ENCODE peak calls at places on chromosomes 2 and 18, in seven cellular contexts. One of them, this sample, is unnamed. For H3K27me3, the result is how much of the 10 kb centered on the place peaks cover.

GRCh38 chr18:31819106-31819924 is 58.6 kb upstream of the SLC25A52 start:
- DNase-seq in K562: peak
- DNase-seq in tibial nerve: no peak
- DNase-seq in IMR-90: peak
- DNase-seq in left ventricle myocardium inferior: no peak
- DNase-seq in upper lobe of right lung: no peak
- DNase-seq in uterus: no peak
- DNase-seq in this sample: peak

GRCh38 chr18:62957885-62958472 is 242.6 kb downstream of the PHLPP1 start:
- DNase-seq in K562: peak
- DNase-seq in upper lobe of right lung: no peak
- DNase-seq in IMR-90: peak
- DNase-seq in left ventricle myocardium inferior: no peak
- DNase-seq in uterus: no peak
- DNase-seq in tibial nerve: no peak
- DNase-seq in this sample: peak

GRCh38 chr2:99803846-99804245 is 314.0 kb upstream of the REV1 start:
- DNase-seq in tibial nerve: no peak
- DNase-seq in upper lobe of right lung: no peak
- DNase-seq in K562: no peak
- DNase-seq in left ventricle myocardium inferior: no peak
- DNase-seq in uterus: no peak
- DNase-seq in IMR-90: no peak
- DNase-seq in this sample: no peak

GRCh38 chr2:223870840-223871618 is 33.6 kb upstream of the AP1S3 start:
- DNase-seq in IMR-90: no peak
- DNase-seq in K562: no peak
- DNase-seq in uterus: no peak
- DNase-seq in left ventricle myocardium inferior: no peak
- DNase-seq in tibial nerve: no peak
- DNase-seq in upper lobe of right lung: no peak
- DNase-seq in this sample: no peak

GRCh38 chr2:69570474-69570873 is 73.1 kb downstream of the AAK1 start:
- DNase-seq in IMR-90: no peak
- DNase-seq in tibial nerve: no peak
- DNase-seq in K562: no peak
- DNase-seq in upper lobe of right lung: no peak
- DNase-seq in left ventricle myocardium inferior: no peak
- DNase-seq in uterus: no peak
- DNase-seq in this sample: no peak

GRCh38 chr2:54899576-54900200 is 150.6 kb downstream of the RTN4 start:
- DNase-seq in uterus: peak
- DNase-seq in left ventricle myocardium inferior: no peak
- DNase-seq in upper lobe of right lung: no peak
- DNase-seq in IMR-90: peak
- DNase-seq in K562: peak
- DNase-seq in tibial nerve: no peak
- DNase-seq in this sample: peak

GRCh38 chr2:176419591-176420071 is 150.4 kb downstream of the MTX2 start:
- DNase-seq in uterus: no peak
- DNase-seq in tibial nerve: no peak
- DNase-seq in left ventricle myocardium inferior: no peak
- DNase-seq in upper lobe of right lung: no peak
- DNase-seq in IMR-90: peak
- DNase-seq in K562: no peak
- DNase-seq in this sample: peak

GRCh38 chr2:121004950-121005349 is 269.3 kb downstream of the GLI2 start:
- DNase-seq in upper lobe of right lung: no peak
- DNase-seq in tibial nerve: no peak
- DNase-seq in K562: no peak
- DNase-seq in left ventricle myocardium inferior: no peak
- DNase-seq in IMR-90: no peak
- DNase-seq in uterus: no peak
- DNase-seq in this sample: no peak

GRCh38 chr2:95025406-95026319 is at the start of gene MAL:
- DNase-seq in IMR-90: no peak
- DNase-seq in upper lobe of right lung: no peak
- DNase-seq in K562: no peak
- DNase-seq in left ventricle myocardium inferior: no peak
- DNase-seq in uterus: no peak
- DNase-seq in tibial nerve: no peak
- DNase-seq in this sample: no peak

GRCh38 chr2:216804357-216805350 is 55.2 kb downstream of the TNP1 start:
- DNase-seq in left ventricle myocardium inferior: peak
- DNase-seq in K562: no peak
- DNase-seq in IMR-90: peak
- DNase-seq in tibial nerve: no peak
- DNase-seq in uterus: no peak
- DNase-seq in upper lobe of right lung: no peak
- DNase-seq in this sample: no peak

GRCh38 chr2:56185101-56185581 is 1.4 kb downstream of the CCDC85A start:
- DNase-seq in left ventricle myocardium inferior: peak
- DNase-seq in IMR-90: no peak
- DNase-seq in K562: no peak
- DNase-seq in upper lobe of right lung: peak
- DNase-seq in tibial nerve: no peak
- DNase-seq in uterus: no peak
- DNase-seq in this sample: no peak

GRCh38 chr2:8550932-8551621 is 130.8 kb upstream of the ID2 start:
- DNase-seq in upper lobe of right lung: no peak
- DNase-seq in uterus: peak
- DNase-seq in tibial nerve: no peak
- DNase-seq in IMR-90: no peak
- DNase-seq in left ventricle myocardium inferior: no peak
- DNase-seq in K562: no peak
- DNase-seq in this sample: no peak

GRCh38 chr2:159879061-159879604 is 81.1 kb upstream of the CD302 start:
- DNase-seq in tibial nerve: no peak
- DNase-seq in IMR-90: peak
- DNase-seq in upper lobe of right lung: no peak
- DNase-seq in K562: no peak
- DNase-seq in left ventricle myocardium inferior: no peak
- DNase-seq in uterus: peak
- DNase-seq in this sample: peak

GRCh38 chr2:111117666-111118454 is 2.9 kb upstream of the BCL2L11 start:
- DNase-seq in K562: no peak
- DNase-seq in IMR-90: peak
- DNase-seq in uterus: peak
- DNase-seq in left ventricle myocardium inferior: peak
- DNase-seq in tibial nerve: no peak
- DNase-seq in upper lobe of right lung: no peak
- DNase-seq in this sample: peak
- H3K27me3 ChIP-seq in K562: under half
- H3K27me3 ChIP-seq in IMR-90: under half
- H3K27me3 ChIP-seq in uterus: under half
- H3K27me3 ChIP-seq in left ventricle myocardium inferior: half or more
- H3K27me3 ChIP-seq in tibial nerve: under half
- H3K27me3 ChIP-seq in upper lobe of right lung: under half
- H3K27me3 ChIP-seq in this sample: under half

DNA sequence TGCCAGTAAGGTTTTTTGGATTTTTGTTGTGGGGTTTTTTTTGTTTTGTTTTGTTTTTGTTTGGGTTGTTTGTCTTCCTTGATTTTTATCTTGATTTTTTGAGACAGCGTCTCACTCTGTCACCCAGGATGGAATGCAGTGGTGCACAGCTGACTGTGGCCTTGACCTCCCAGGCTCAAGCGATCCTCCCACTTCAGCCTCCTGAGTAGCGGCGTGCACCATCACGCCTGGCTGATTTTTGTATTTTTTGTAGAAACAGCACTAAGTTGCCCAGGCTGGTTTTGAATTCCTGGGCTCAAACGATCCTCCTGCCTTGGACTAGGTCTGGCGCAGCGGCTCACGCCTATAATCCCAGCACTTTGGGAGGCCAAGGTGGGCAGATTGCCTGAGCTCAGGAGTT is 16.4 kb downstream of the MPPE1 start:
- DNase-seq in tibial nerve: no peak
- DNase-seq in uterus: no peak
- DNase-seq in left ventricle myocardium inferior: no peak
- DNase-seq in K562: no peak
- DNase-seq in upper lobe of right lung: no peak
- DNase-seq in IMR-90: no peak
- DNase-seq in this sample: no peak
- H3K4me3 ChIP-seq in tibial nerve: no peak
- H3K4me3 ChIP-seq in uterus: no peak
- H3K4me3 ChIP-seq in left ventricle myocardium inferior: no peak
- H3K4me3 ChIP-seq in K562: no peak
- H3K4me3 ChIP-seq in upper lobe of right lung: no peak
- H3K4me3 ChIP-seq in IMR-90: no peak
- H3K4me3 ChIP-seq in this sample: no peak

GRCh38 chr2:228559774-228560415 is 378.4 kb upstream of the SPHKAP start:
- DNase-seq in uterus: no peak
- DNase-seq in K562: no peak
- DNase-seq in IMR-90: no peak
- DNase-seq in upper lobe of right lung: no peak
- DNase-seq in left ventricle myocardium inferior: no peak
- DNase-seq in tibial nerve: no peak
- DNase-seq in this sample: no peak
- TF ChIP-seq CTCF in uterus: no peak
- TF ChIP-seq CTCF in K562: no peak
- TF ChIP-seq CTCF in IMR-90: no peak
- TF ChIP-seq CTCF in upper lobe of right lung: no peak
- TF ChIP-seq CTCF in left ventricle myocardium inferior: no peak
- TF ChIP-seq CTCF in tibial nerve: no peak
- TF ChIP-seq CTCF in this sample: no peak

GRCh38 chr2:42425697-42426096 is 64.7 kb upstream of the COX7A2L start:
- DNase-seq in K562: no peak
- DNase-seq in upper lobe of right lung: no peak
- DNase-seq in uterus: no peak
- DNase-seq in tibial nerve: no peak
- DNase-seq in IMR-90: no peak
- DNase-seq in left ventricle myocardium inferior: no peak
- DNase-seq in this sample: no peak

GRCh38 chr2:42429352-42429751 is 64.4 kb downstream of the KCNG3 start:
- DNase-seq in uterus: no peak
- DNase-seq in upper lobe of right lung: no peak
- DNase-seq in K562: no peak
- DNase-seq in IMR-90: no peak
- DNase-seq in tibial nerve: no peak
- DNase-seq in left ventricle myocardium inferior: no peak
- DNase-seq in this sample: no peak

GRCh38 chr2:42435641-42436040 is 58.1 kb downstream of the KCNG3 start:
- DNase-seq in IMR-90: no peak
- DNase-seq in upper lobe of right lung: no peak
- DNase-seq in left ventricle myocardium inferior: no peak
- DNase-seq in tibial nerve: no peak
- DNase-seq in uterus: no peak
- DNase-seq in K562: no peak
- DNase-seq in this sample: no peak

DNA sequence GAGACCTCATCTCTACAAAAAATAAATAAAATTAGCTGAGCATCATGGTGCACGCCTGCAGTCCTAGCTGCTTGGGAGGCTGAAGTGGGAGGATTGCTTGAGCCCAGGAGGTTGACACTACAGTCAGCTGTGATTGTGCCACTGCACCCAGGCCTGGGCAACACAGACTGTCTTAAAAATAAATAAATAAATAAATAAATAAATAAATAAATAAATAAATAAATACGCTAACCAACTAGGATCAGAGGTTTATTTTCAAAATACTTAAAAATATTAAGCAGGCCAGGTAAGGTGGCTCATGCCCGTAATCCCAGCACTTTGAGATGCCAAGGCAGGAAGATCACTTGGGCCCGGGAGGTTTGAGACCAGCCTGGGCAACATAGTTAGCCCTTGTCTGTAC is 63.6 kb downstream of the KCNG3 start:
- DNase-seq in tibial nerve: no peak
- DNase-seq in left ventricle myocardium inferior: no peak
- DNase-seq in K562: no peak
- DNase-seq in IMR-90: no peak
- DNase-seq in upper lobe of right lung: no peak
- DNase-seq in uterus: no peak
- DNase-seq in this sample: no peak
- H3K27me3 ChIP-seq in tibial nerve: under half
- H3K27me3 ChIP-seq in left ventricle myocardium inferior: under half
- H3K27me3 ChIP-seq in K562: under half
- H3K27me3 ChIP-seq in IMR-90: under half
- H3K27me3 ChIP-seq in upper lobe of right lung: under half
- H3K27me3 ChIP-seq in uterus: under half
- H3K27me3 ChIP-seq in this sample: under half

GRCh38 chr2:118222643-118223486 is 134.6 kb downstream of the INSIG2 start:
- DNase-seq in uterus: no peak
- DNase-seq in upper lobe of right lung: no peak
- DNase-seq in IMR-90: no peak
- DNase-seq in left ventricle myocardium inferior: no peak
- DNase-seq in K562: no peak
- DNase-seq in tibial nerve: no peak
- DNase-seq in this sample: no peak
- H3K4me3 ChIP-seq in uterus: no peak
- H3K4me3 ChIP-seq in upper lobe of right lung: no peak
- H3K4me3 ChIP-seq in IMR-90: no peak
- H3K4me3 ChIP-seq in left ventricle myocardium inferior: no peak
- H3K4me3 ChIP-seq in K562: no peak
- H3K4me3 ChIP-seq in tibial nerve: no peak
- H3K4me3 ChIP-seq in this sample: no peak

GRCh38 chr2:171813729-171814128 is 80.3 kb downstream of the SLC25A12 start:
- DNase-seq in uterus: no peak
- DNase-seq in upper lobe of right lung: no peak
- DNase-seq in K562: no peak
- DNase-seq in left ventricle myocardium inferior: no peak
- DNase-seq in IMR-90: no peak
- DNase-seq in tibial nerve: no peak
- DNase-seq in this sample: no peak

GRCh38 chr2:171810409-171810993 is 83.5 kb downstream of the SLC25A12 start:
- DNase-seq in uterus: no peak
- DNase-seq in upper lobe of right lung: no peak
- DNase-seq in K562: no peak
- DNase-seq in tibial nerve: no peak
- DNase-seq in IMR-90: peak
- DNase-seq in left ventricle myocardium inferior: no peak
- DNase-seq in this sample: peak

GRCh38 chr2:171813126-171813525 is 80.9 kb downstream of the SLC25A12 start:
- DNase-seq in tibial nerve: no peak
- DNase-seq in IMR-90: no peak
- DNase-seq in K562: no peak
- DNase-seq in uterus: no peak
- DNase-seq in upper lobe of right lung: no peak
- DNase-seq in left ventricle myocardium inferior: no peak
- DNase-seq in this sample: no peak

GRCh38 chr2:171814174-171814573 is 79.9 kb downstream of the SLC25A12 start:
- DNase-seq in K562: no peak
- DNase-seq in uterus: no peak
- DNase-seq in tibial nerve: no peak
- DNase-seq in upper lobe of right lung: no peak
- DNase-seq in left ventricle myocardium inferior: no peak
- DNase-seq in IMR-90: no peak
- DNase-seq in this sample: no peak

GRCh38 chr2:171811229-171811628 is 82.8 kb downstream of the SLC25A12 start:
- DNase-seq in upper lobe of right lung: no peak
- DNase-seq in left ventricle myocardium inferior: no peak
- DNase-seq in IMR-90: peak
- DNase-seq in uterus: no peak
- DNase-seq in tibial nerve: no peak
- DNase-seq in K562: peak
- DNase-seq in this sample: no peak
- TF ChIP-seq CTCF in upper lobe of right lung: peak
- TF ChIP-seq CTCF in left ventricle myocardium inferior: peak
- TF ChIP-seq CTCF in IMR-90: peak
- TF ChIP-seq CTCF in uterus: peak
- TF ChIP-seq CTCF in tibial nerve: peak
- TF ChIP-seq CTCF in K562: peak
- TF ChIP-seq CTCF in this sample: peak

GRCh38 chr18:59357928-59358327 is 1.1 kb downstream of the LMAN1 start:
- DNase-seq in tibial nerve: no peak
- DNase-seq in left ventricle myocardium inferior: no peak
- DNase-seq in IMR-90: peak
- DNase-seq in upper lobe of right lung: no peak
- DNase-seq in uterus: no peak
- DNase-seq in K562: peak
- DNase-seq in this sample: peak
- H3K27me3 ChIP-seq in tibial nerve: under half
- H3K27me3 ChIP-seq in left ventricle myocardium inferior: under half
- H3K27me3 ChIP-seq in IMR-90: under half
- H3K27me3 ChIP-seq in upper lobe of right lung: under half
- H3K27me3 ChIP-seq in uterus: under half
- H3K27me3 ChIP-seq in K562: under half
- H3K27me3 ChIP-seq in this sample: under half

This sample was measured in brain microvascular endothelial cell.